ENCODE peak calls at places on chromosomes 12 and 14, in six cellular contexts. One of them, this sample, is unnamed.

GRCh38 chr14:92560106-92560865 is 46.7 kb downstream of the RIN3 start:
- DNase-seq in CD8-positive, alpha-beta T cell: no peak
- DNase-seq in astrocyte: no peak
- DNase-seq in bronchial epithelial cell: no peak
- DNase-seq in CD8-positive, alpha-beta memory T cell: peak; percentile 25
- DNase-seq in GM12878: no peak
- DNase-seq in this sample: no peak

GRCh38 chr12:131733874-131734273 is 23.0 kb downstream of the SFSWAP start:
- DNase-seq in GM12878: no peak
- DNase-seq in bronchial epithelial cell: no peak
- DNase-seq in astrocyte: no peak
- DNase-seq in CD8-positive, alpha-beta memory T cell: no peak
- DNase-seq in CD8-positive, alpha-beta T cell: no peak
- DNase-seq in this sample: no peak

GRCh38 chr12:12376636-12377448 is 20.0 kb downstream of the BORCS5 start:
- DNase-seq in GM12878: peak; percentile 55
- DNase-seq in CD8-positive, alpha-beta memory T cell: peak; percentile 76
- DNase-seq in astrocyte: peak; percentile 59
- DNase-seq in CD8-positive, alpha-beta T cell: no peak
- DNase-seq in bronchial epithelial cell: peak; percentile 77
- DNase-seq in this sample: peak; percentile 57

GRCh38 chr14:76464856-76465255 is 88.9 kb downstream of the ESRRB start:
- DNase-seq in astrocyte: no peak
- DNase-seq in bronchial epithelial cell: no peak
- DNase-seq in GM12878: no peak
- DNase-seq in CD8-positive, alpha-beta T cell: no peak
- DNase-seq in CD8-positive, alpha-beta memory T cell: no peak
- DNase-seq in this sample: no peak

GRCh38 chr14:49857427-49858003 is 4.9 kb upstream of the NEMF start:
- DNase-seq in astrocyte: no peak
- DNase-seq in CD8-positive, alpha-beta T cell: no peak
- DNase-seq in bronchial epithelial cell: no peak
- DNase-seq in GM12878: no peak
- DNase-seq in CD8-positive, alpha-beta memory T cell: no peak
- DNase-seq in this sample: no peak

GRCh38 chr12:103742349-103742784 is 98.7 kb downstream of the NT5DC3 start:
- DNase-seq in GM12878: no peak
- DNase-seq in CD8-positive, alpha-beta T cell: no peak
- DNase-seq in bronchial epithelial cell: peak; percentile 27
- DNase-seq in CD8-positive, alpha-beta memory T cell: no peak
- DNase-seq in astrocyte: peak; percentile 10
- DNase-seq in this sample: no peak

GRCh38 chr12:85872497-85873091 is 1.5 kb upstream of the NTS start:
- DNase-seq in CD8-positive, alpha-beta memory T cell: no peak
- DNase-seq in CD8-positive, alpha-beta T cell: no peak
- DNase-seq in astrocyte: peak; percentile 37
- DNase-seq in GM12878: no peak
- DNase-seq in bronchial epithelial cell: peak; percentile 64
- DNase-seq in this sample: peak; percentile 9

GRCh38 chr12:82651489-82651888 is 35.2 kb upstream of the TMTC2 start:
- DNase-seq in CD8-positive, alpha-beta memory T cell: no peak
- DNase-seq in bronchial epithelial cell: peak; percentile 96
- DNase-seq in GM12878: no peak
- DNase-seq in astrocyte: no peak
- DNase-seq in CD8-positive, alpha-beta T cell: no peak
- DNase-seq in this sample: no peak

GRCh38 chr14:42140001-42140400 is 533.3 kb downstream of the LRFN5 start:
- DNase-seq in CD8-positive, alpha-beta memory T cell: no peak
- DNase-seq in GM12878: no peak
- DNase-seq in bronchial epithelial cell: peak; percentile 27
- DNase-seq in CD8-positive, alpha-beta T cell: no peak
- DNase-seq in astrocyte: peak; percentile 5
- DNase-seq in this sample: no peak

GRCh38 chr12:65720739-65721138 is 103.5 kb upstream of the HMGA2 start:
- DNase-seq in bronchial epithelial cell: no peak
- DNase-seq in CD8-positive, alpha-beta memory T cell: no peak
- DNase-seq in GM12878: no peak
- DNase-seq in CD8-positive, alpha-beta T cell: no peak
- DNase-seq in astrocyte: peak; percentile 89
- DNase-seq in this sample: no peak

GRCh38 chr12:120199595-120200306 is 1.2 kb downstream of the RPLP0 start:
- DNase-seq in bronchial epithelial cell: peak; percentile 73
- DNase-seq in CD8-positive, alpha-beta memory T cell: no peak
- DNase-seq in GM12878: no peak
- DNase-seq in astrocyte: peak; percentile 88
- DNase-seq in CD8-positive, alpha-beta T cell: no peak
- DNase-seq in this sample: no peak

GRCh38 chr12:8890313-8891084 is 23.8 kb upstream of the PHC1 start:
- DNase-seq in bronchial epithelial cell: peak; percentile 32
- DNase-seq in astrocyte: peak; percentile 25
- DNase-seq in GM12878: peak; percentile 8
- DNase-seq in CD8-positive, alpha-beta memory T cell: peak; percentile 50
- DNase-seq in CD8-positive, alpha-beta T cell: peak; percentile 35
- DNase-seq in this sample: no peak

GRCh38 chr14:73713206-73713803 is 879 bp downstream of the PNMA1 start:
- DNase-seq in CD8-positive, alpha-beta T cell: no peak
- DNase-seq in GM12878: no peak
- DNase-seq in bronchial epithelial cell: no peak
- DNase-seq in astrocyte: no peak
- DNase-seq in CD8-positive, alpha-beta memory T cell: no peak
- DNase-seq in this sample: no peak

GRCh38 chr12:52279683-52280318 is 5.4 kb downstream of the KRT86 start:
- DNase-seq in CD8-positive, alpha-beta memory T cell: no peak
- DNase-seq in CD8-positive, alpha-beta T cell: no peak
- DNase-seq in bronchial epithelial cell: no peak
- DNase-seq in GM12878: no peak
- DNase-seq in astrocyte: peak; percentile 66
- DNase-seq in this sample: no peak

GRCh38 chr12:101696477-101697196 is 803 bp upstream of the CHPT1 start:
- DNase-seq in CD8-positive, alpha-beta memory T cell: no peak
- DNase-seq in GM12878: no peak
- DNase-seq in CD8-positive, alpha-beta T cell: no peak
- DNase-seq in astrocyte: no peak
- DNase-seq in bronchial epithelial cell: no peak
- DNase-seq in this sample: no peak

GRCh38 chr12:49546481-49546880 is 7.7 kb downstream of the KCNH3 start:
- DNase-seq in GM12878: no peak
- DNase-seq in bronchial epithelial cell: no peak
- DNase-seq in CD8-positive, alpha-beta memory T cell: no peak
- DNase-seq in CD8-positive, alpha-beta T cell: no peak
- DNase-seq in astrocyte: no peak
- DNase-seq in this sample: no peak

GRCh38 chr14:56324831-56325230 is 206.6 kb downstream of the PELI2 start:
- DNase-seq in bronchial epithelial cell: no peak
- DNase-seq in CD8-positive, alpha-beta memory T cell: no peak
- DNase-seq in GM12878: no peak
- DNase-seq in astrocyte: peak; percentile 49
- DNase-seq in CD8-positive, alpha-beta T cell: no peak
- DNase-seq in this sample: no peak

GRCh38 chr12:96258451-96258933 is 64.3 kb downstream of the ELK3 start:
- DNase-seq in astrocyte: peak; percentile 60
- DNase-seq in CD8-positive, alpha-beta memory T cell: peak; percentile 40
- DNase-seq in GM12878: no peak
- DNase-seq in CD8-positive, alpha-beta T cell: no peak
- DNase-seq in bronchial epithelial cell: no peak
- DNase-seq in this sample: no peak

GRCh38 chr14:83347874-83348273 is 1814.2 kb upstream of the SEL1L start:
- DNase-seq in astrocyte: no peak
- DNase-seq in CD8-positive, alpha-beta memory T cell: no peak
- DNase-seq in GM12878: no peak
- DNase-seq in bronchial epithelial cell: no peak
- DNase-seq in CD8-positive, alpha-beta T cell: no peak
- DNase-seq in this sample: no peak

GRCh38 chr12:66011731-66012130 is 118.8 kb downstream of the LLPH start:
- DNase-seq in GM12878: no peak
- DNase-seq in bronchial epithelial cell: no peak
- DNase-seq in CD8-positive, alpha-beta T cell: no peak
- DNase-seq in CD8-positive, alpha-beta memory T cell: no peak
- DNase-seq in astrocyte: peak; percentile 40
- DNase-seq in this sample: no peak

GRCh38 chr12:27900920-27901879 is 71.3 kb downstream of the PTHLH start:
- DNase-seq in astrocyte: no peak
- DNase-seq in GM12878: peak; percentile 26
- DNase-seq in CD8-positive, alpha-beta T cell: no peak
- DNase-seq in CD8-positive, alpha-beta memory T cell: no peak
- DNase-seq in bronchial epithelial cell: no peak
- DNase-seq in this sample: no peak

GRCh38 chr12:130364578-130364977 is 26.9 kb downstream of the PIWIL1 start:
- DNase-seq in bronchial epithelial cell: no peak
- DNase-seq in CD8-positive, alpha-beta memory T cell: no peak
- DNase-seq in astrocyte: no peak
- DNase-seq in GM12878: no peak
- DNase-seq in CD8-positive, alpha-beta T cell: no peak
- DNase-seq in this sample: no peak

GRCh38 chr12:130367003-130367402 is 29.3 kb downstream of the PIWIL1 start:
- DNase-seq in GM12878: no peak
- DNase-seq in bronchial epithelial cell: no peak
- DNase-seq in CD8-positive, alpha-beta T cell: no peak
- DNase-seq in astrocyte: no peak
- DNase-seq in CD8-positive, alpha-beta memory T cell: no peak
- DNase-seq in this sample: no peak

GRCh38 chr12:130367523-130367922 is 29.8 kb downstream of the PIWIL1 start:
- DNase-seq in astrocyte: no peak
- DNase-seq in bronchial epithelial cell: no peak
- DNase-seq in GM12878: no peak
- DNase-seq in CD8-positive, alpha-beta T cell: no peak
- DNase-seq in CD8-positive, alpha-beta memory T cell: no peak
- DNase-seq in this sample: no peak

GRCh38 chr12:130362060-130362459 is 24.4 kb downstream of the PIWIL1 start:
- DNase-seq in GM12878: no peak
- DNase-seq in astrocyte: no peak
- DNase-seq in CD8-positive, alpha-beta memory T cell: no peak
- DNase-seq in bronchial epithelial cell: no peak
- DNase-seq in CD8-positive, alpha-beta T cell: no peak
- DNase-seq in this sample: no peak

DNA sequence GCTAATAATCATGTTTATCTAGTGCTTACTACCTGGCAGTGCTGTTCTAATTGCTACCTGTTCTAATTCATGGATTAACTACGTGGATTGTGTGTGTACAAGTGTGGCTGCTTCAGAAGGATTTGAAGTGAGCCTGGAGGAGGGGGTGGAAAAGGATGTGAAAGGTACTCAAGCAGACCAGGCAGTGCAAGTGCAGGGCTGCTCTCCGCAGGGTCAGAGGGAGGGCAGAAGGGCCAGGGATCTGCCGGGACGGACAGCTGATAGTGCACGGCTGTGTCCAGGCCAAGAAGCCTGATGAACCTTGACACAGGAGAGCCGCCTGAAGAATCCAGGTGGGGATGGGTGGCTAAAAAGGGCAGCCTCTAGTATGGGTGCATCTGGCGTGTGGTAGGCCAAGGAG is 28.5 kb downstream of the PIWIL1 start:
- DNase-seq in CD8-positive, alpha-beta T cell: no peak
- DNase-seq in bronchial epithelial cell: no peak
- DNase-seq in CD8-positive, alpha-beta memory T cell: no peak
- DNase-seq in astrocyte: no peak
- DNase-seq in GM12878: no peak
- DNase-seq in this sample: no peak
- H3K36me3 ChIP-seq in CD8-positive, alpha-beta T cell: no peaks in the 10 kb centered on the region
- H3K36me3 ChIP-seq in bronchial epithelial cell: no peaks in the 10 kb centered on the region
- H3K36me3 ChIP-seq in CD8-positive, alpha-beta memory T cell: no peaks in the 10 kb centered on the region
- H3K36me3 ChIP-seq in astrocyte: no peaks in the 10 kb centered on the region
- H3K36me3 ChIP-seq in GM12878: no peaks in the 10 kb centered on the region
- H3K36me3 ChIP-seq in this sample: no peaks in the 10 kb centered on the region

GRCh38 chr12:121817648-121818043 is 13.8 kb downstream of the SETD1B start:
- DNase-seq in CD8-positive, alpha-beta memory T cell: no peak
- DNase-seq in CD8-positive, alpha-beta T cell: no peak
- DNase-seq in astrocyte: no peak
- DNase-seq in bronchial epithelial cell: no peak
- DNase-seq in GM12878: no peak
- DNase-seq in this sample: no peak
- H3K36me3 ChIP-seq in CD8-positive, alpha-beta memory T cell: peaks cover 47% of the 10 kb centered on the region
- H3K36me3 ChIP-seq in CD8-positive, alpha-beta T cell: peaks cover 55% of the 10 kb centered on the region
- H3K36me3 ChIP-seq in astrocyte: peaks cover 34% of the 10 kb centered on the region
- H3K36me3 ChIP-seq in bronchial epithelial cell: peaks cover 30% of the 10 kb centered on the region
- H3K36me3 ChIP-seq in GM12878: peaks cover 26% of the 10 kb centered on the region
- H3K36me3 ChIP-seq in this sample: peaks cover 29% of the 10 kb centered on the region

DNA sequence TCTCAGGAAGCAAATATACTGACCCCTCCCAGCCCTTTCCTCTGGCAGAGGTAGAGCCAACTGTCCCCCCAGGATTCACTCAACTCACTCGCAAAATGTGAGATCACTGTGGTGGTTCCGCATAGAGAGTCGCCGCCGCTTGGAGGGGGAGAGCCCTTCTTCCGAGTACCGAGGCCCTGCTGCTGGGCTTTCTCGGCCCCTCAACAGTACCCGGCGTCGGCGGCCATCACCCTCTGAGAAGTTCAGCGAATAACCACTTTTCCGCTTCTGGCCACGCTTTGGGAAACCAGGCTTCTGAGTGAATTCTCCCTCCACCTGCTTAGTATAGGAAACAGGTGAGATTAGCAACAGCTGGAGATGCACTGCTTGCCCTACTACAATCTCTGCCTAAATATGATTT is 31.1 kb downstream of the BAZ2A start:
- DNase-seq in GM12878: no peak
- DNase-seq in astrocyte: no peak
- DNase-seq in bronchial epithelial cell: no peak
- DNase-seq in CD8-positive, alpha-beta T cell: no peak
- DNase-seq in CD8-positive, alpha-beta memory T cell: no peak
- DNase-seq in this sample: no peak
- H3K36me3 ChIP-seq in GM12878: peaks cover 52% of the 10 kb centered on the region
- H3K36me3 ChIP-seq in astrocyte: peaks cover 56% of the 10 kb centered on the region
- H3K36me3 ChIP-seq in bronchial epithelial cell: peaks cover 36% of the 10 kb centered on the region
- H3K36me3 ChIP-seq in CD8-positive, alpha-beta T cell: peaks cover 60% of the 10 kb centered on the region
- H3K36me3 ChIP-seq in CD8-positive, alpha-beta memory T cell: peaks cover 69% of the 10 kb centered on the region
- H3K36me3 ChIP-seq in this sample: peaks cover 46% of the 10 kb centered on the region

GRCh38 chr12:48068457-48068856 is 37.4 kb downstream of the SENP1 start:
- DNase-seq in bronchial epithelial cell: no peak
- DNase-seq in GM12878: no peak
- DNase-seq in astrocyte: no peak
- DNase-seq in CD8-positive, alpha-beta T cell: no peak
- DNase-seq in CD8-positive, alpha-beta memory T cell: no peak
- DNase-seq in this sample: no peak

GRCh38 chr12:48069253-48069652 is 36.6 kb downstream of the SENP1 start:
- DNase-seq in bronchial epithelial cell: peak; percentile 82
- DNase-seq in CD8-positive, alpha-beta memory T cell: no peak
- DNase-seq in astrocyte: no peak
- DNase-seq in CD8-positive, alpha-beta T cell: no peak
- DNase-seq in GM12878: no peak
- DNase-seq in this sample: no peak

GRCh38 chr12:48070731-48071130 is 35.1 kb downstream of the SENP1 start:
- DNase-seq in CD8-positive, alpha-beta memory T cell: no peak
- DNase-seq in CD8-positive, alpha-beta T cell: no peak
- DNase-seq in bronchial epithelial cell: no peak
- DNase-seq in GM12878: no peak
- DNase-seq in astrocyte: no peak
- DNase-seq in this sample: no peak

GRCh38 chr12:48071808-48072207 is 34.1 kb downstream of the SENP1 start:
- DNase-seq in bronchial epithelial cell: no peak
- DNase-seq in GM12878: no peak
- DNase-seq in CD8-positive, alpha-beta memory T cell: no peak
- DNase-seq in CD8-positive, alpha-beta T cell: no peak
- DNase-seq in astrocyte: no peak
- DNase-seq in this sample: no peak

GRCh38 chr12:48070033-48070432 is 35.8 kb downstream of the SENP1 start:
- DNase-seq in CD8-positive, alpha-beta T cell: no peak
- DNase-seq in astrocyte: no peak
- DNase-seq in CD8-positive, alpha-beta memory T cell: no peak
- DNase-seq in GM12878: no peak
- DNase-seq in bronchial epithelial cell: no peak
- DNase-seq in this sample: no peak
- H3K36me3 ChIP-seq in CD8-positive, alpha-beta T cell: peaks cover 34% of the 10 kb centered on the region
- H3K36me3 ChIP-seq in astrocyte: peaks cover 39% of the 10 kb centered on the region
- H3K36me3 ChIP-seq in CD8-positive, alpha-beta memory T cell: peaks cover 43% of the 10 kb centered on the region
- H3K36me3 ChIP-seq in GM12878: peaks cover 36% of the 10 kb centered on the region
- H3K36me3 ChIP-seq in bronchial epithelial cell: peaks cover 1% of the 10 kb centered on the region
- H3K36me3 ChIP-seq in this sample: peaks cover 5% of the 10 kb centered on the region